ENCODE peak calls at places on chromosomes 6 and 20, in four cellular contexts. S is suprapubic skin, X is left lung, V is right lobe of liver. I is an unnamed sample. For H3K36me3, the result is how much of the 10 kb centered on the place peaks cover.

GRCh38 chr6:121183742-121184141 is 150.5 kb downstream of the TBC1D32 start:
- DNase-seq in S (no peak), X (no peak), V (no peak), I (no peak)

GRCh38 chr6:39224058-39224457 is 5.2 kb downstream of the KCNK5 start:
- DNase-seq in S (no peak), X (no peak), V (no peak), I (no peak)

GRCh38 chr20:9514461-9515210 is at the start of gene LAMP5:
- DNase-seq in S (no peak), X (no peak), V (peak), I (peak)

GRCh38 chr6:139730340-139730974 is 356.0 kb upstream of the CITED2 start:
- DNase-seq in S (no peak), X (no peak), V (no peak), I (no peak)

GRCh38 chr6:168335341-168335740 is 15.8 kb upstream of the DACT2 start:
- DNase-seq in S (no peak), X (no peak), V (no peak), I (no peak)

GRCh38 chr6:52049252-52050050 is 38.0 kb downstream of the PKHD1 start:
- DNase-seq in S (no peak), X (no peak), V (no peak), I (no peak)

GRCh38 chr6:15176816-15177215 is 69.1 kb upstream of the JARID2 start:
- DNase-seq in S (no peak), X (no peak), V (no peak), I (no peak)

GRCh38 chr6:35305117-35305516 is 7.5 kb downstream of the DEF6 start:
- DNase-seq in S (no peak), X (no peak), V (no peak), I (no peak)

GRCh38 chr6:44540881-44541280 is 153.4 kb downstream of the CDC5L start:
- DNase-seq in S (no peak), X (peak), V (no peak), I (no peak)

GRCh38 chr20:37408202-37408929 is 62.4 kb downstream of the SRC start:
- DNase-seq in S (no peak), X (no peak), V (no peak), I (no peak)

GRCh38 chr20:51338692-51339440 is 203.7 kb downstream of the NFATC2 start:
- DNase-seq in S (no peak), X (no peak), V (no peak), I (peak)

GRCh38 chr6:10417681-10418104 is 2.8 kb upstream of the TFAP2A start:
- DNase-seq in S (no peak), X (no peak), V (no peak), I (no peak)

GRCh38 chr6:168648730-168649129 is 207.7 kb downstream of the SMOC2 start:
- DNase-seq in S (no peak), X (no peak), V (no peak), I (no peak)

GRCh38 chr6:16060039-16060438 is 68.8 kb upstream of the MYLIP start:
- DNase-seq in S (no peak), X (no peak), V (no peak), I (no peak)

GRCh38 chr6:140174509-140174908 is 800.1 kb upstream of the CITED2 start:
- DNase-seq in S (no peak), X (no peak), V (no peak), I (peak)

GRCh38 chr20:57392512-57393271 is 1.5 kb downstream of the RBM38 start:
- DNase-seq in S (no peak), X (peak), V (peak), I (no peak)

GRCh38 chr6:5172057-5172683 is 87.0 kb downstream of the PPP1R3G start:
- DNase-seq in S (no peak), X (no peak), V (no peak), I (no peak)

GRCh38 chr6:139765825-139766285 is 391.4 kb upstream of the CITED2 start:
- DNase-seq in S (no peak), X (no peak), V (no peak), I (peak)

GRCh38 chr6:169252805-169253189 is 849 bp downstream of the THBS2 start:
- DNase-seq in S (peak), X (no peak), V (no peak), I (peak)

GRCh38 chr6:107488875-107489635 is 862 bp upstream of the SOBP start:
- DNase-seq in S (no peak), X (peak), V (peak), I (peak)

GRCh38 chr6:37433657-37434271 is 743 bp downstream of the CMTR1 start:
- DNase-seq in S (no peak), X (peak), V (peak), I (peak)

DNA sequence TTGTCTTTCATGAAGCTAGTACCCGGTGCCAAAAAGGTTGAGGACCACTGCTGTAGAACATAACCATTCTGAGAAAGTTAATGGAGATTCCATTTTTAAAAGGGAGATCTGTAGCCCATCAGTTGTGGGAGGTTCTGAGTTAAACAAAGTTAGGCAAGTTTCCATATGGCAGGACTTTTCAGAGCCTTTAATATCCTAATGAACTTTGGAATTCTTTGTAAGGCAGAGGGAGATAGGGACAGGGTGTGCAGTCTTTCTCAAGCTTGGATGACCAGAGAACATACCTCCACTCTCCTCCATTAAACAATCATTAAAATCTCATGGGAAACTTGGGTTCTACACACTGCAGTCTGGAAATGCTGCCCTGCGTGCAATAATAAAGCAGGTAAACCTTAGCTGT is 14.8 kb downstream of the ADGRF4 start:
- DNase-seq in S (no peak), X (no peak), V (no peak), I (no peak)
- H3K36me3 ChIP-seq in S (under half), X (under half), V (under half), I (under half)

GRCh38 chr20:44054118-44054517 is 132.9 kb downstream of the JPH2 start:
- DNase-seq in S (peak), X (no peak), V (no peak), I (no peak)
- H3K36me3 ChIP-seq in S (under half), X (under half), V (under half), I (under half)

GRCh38 chr6:111011360-111012142 is 29.7 kb downstream of the RPF2 start:
- DNase-seq in S (no peak), X (no peak), V (no peak), I (no peak)
- H3K36me3 ChIP-seq in S (half or more), X (half or more), V (under half), I (half or more)

DNA sequence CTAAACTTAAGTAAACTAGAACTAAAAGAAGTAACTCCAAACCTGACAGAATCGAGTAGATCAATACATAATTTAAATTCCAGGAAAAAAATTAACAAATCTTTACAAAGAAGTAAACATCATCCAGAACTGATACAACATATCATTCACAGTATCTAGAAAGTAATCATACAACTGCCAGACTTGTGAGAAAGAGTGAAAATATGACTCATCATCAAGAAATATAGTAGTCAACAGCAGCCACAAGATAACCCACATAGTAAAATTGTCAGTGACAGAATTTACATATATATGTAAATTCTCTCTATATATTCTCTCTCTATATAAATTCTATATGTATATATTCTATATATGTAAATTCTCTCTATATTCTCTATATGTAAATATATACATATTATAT is 242.8 kb upstream of the RGS17 start:
- DNase-seq in S (no peak), X (no peak), V (no peak), I (no peak)
- H3K36me3 ChIP-seq in S (under half), X (under half), V (under half), I (under half)

DNA sequence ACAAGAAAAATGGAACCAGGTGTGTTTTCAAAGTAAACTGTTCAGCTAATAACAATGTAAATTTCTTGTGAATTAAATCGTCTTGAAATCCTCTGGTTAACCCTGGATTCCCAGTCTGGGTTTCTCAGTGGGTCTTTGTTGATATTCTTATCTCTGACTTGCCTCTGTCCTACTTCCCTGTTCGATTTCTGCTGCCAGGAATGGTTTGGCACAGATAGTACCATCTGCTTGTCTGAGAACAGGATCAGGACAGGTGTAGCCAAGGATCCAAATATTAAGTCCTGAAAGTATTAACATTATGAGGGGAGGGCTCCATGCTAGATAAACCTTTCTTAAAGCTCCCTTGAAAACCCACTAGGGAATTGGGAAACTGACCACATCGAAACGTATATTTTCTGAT is 30.1 kb downstream of the ARFGEF2 start:
- DNase-seq in S (no peak), X (no peak), V (no peak), I (no peak)
- H3K36me3 ChIP-seq in S (half or more), X (half or more), V (under half), I (half or more)

GRCh38 chr20:48785801-48786200 is 42.0 kb downstream of the PREX1 start:
- DNase-seq in S (no peak), X (no peak), V (no peak), I (no peak)

GRCh38 chr20:48782901-48783308 is 44.9 kb downstream of the PREX1 start:
- DNase-seq in S (no peak), X (no peak), V (no peak), I (no peak)

GRCh38 chr20:48783533-48784272 is 44.1 kb downstream of the PREX1 start:
- DNase-seq in S (no peak), X (no peak), V (no peak), I (peak)

GRCh38 chr20:48785256-48785655 is 42.5 kb downstream of the PREX1 start:
- DNase-seq in S (no peak), X (no peak), V (no peak), I (no peak)

DNA sequence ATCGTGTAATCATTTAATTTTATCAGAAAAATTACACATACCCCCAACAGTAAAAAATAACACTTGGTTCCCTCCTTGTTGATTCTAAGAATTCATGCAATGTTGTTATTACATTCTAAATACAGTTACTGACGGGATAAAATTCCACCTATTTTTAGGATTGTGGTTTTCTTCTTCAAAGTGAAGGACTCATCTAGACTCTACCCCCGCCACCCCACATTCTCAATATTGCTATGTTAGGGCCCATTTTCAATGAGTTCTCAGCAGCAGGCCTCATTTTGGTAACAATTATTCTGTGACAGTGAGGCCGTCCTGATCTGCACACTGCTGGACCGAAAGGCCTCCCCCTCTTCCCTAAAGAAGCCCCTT is 43.5 kb downstream of the PREX1 start:
- DNase-seq in S (no peak), X (no peak), V (no peak), I (no peak)
- H3K36me3 ChIP-seq in S (under half), X (under half), V (under half), I (under half)

GRCh38 chr6:81690073-81690472 is 62.4 kb downstream of the TENT5A start:
- DNase-seq in S (no peak), X (no peak), V (no peak), I (no peak)
- H3K36me3 ChIP-seq in S (under half), X (under half), V (under half), I (under half)

DNA sequence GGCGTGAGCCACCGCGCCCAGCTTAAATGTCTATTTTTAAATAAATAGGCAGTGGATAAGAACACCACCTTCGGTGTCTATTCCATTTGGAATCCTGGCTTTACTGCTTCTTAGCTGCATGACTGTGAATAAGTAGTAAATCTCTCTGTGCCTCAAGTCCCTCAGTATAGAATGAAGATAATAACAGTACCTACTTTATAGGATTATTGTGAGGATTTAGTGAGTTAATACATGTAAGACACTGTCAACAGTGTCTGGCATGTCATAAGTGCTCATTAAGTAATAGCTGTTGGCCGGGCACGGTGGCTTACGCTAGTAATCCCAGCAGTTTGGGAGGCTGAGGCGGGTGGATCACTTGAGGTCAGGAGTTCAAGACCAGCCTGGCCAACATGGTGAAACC is 10.1 kb downstream of the TPX2 start:
- DNase-seq in S (no peak), X (no peak), V (no peak), I (no peak)
- H3K36me3 ChIP-seq in S (under half), X (under half), V (under half), I (half or more)

DNA sequence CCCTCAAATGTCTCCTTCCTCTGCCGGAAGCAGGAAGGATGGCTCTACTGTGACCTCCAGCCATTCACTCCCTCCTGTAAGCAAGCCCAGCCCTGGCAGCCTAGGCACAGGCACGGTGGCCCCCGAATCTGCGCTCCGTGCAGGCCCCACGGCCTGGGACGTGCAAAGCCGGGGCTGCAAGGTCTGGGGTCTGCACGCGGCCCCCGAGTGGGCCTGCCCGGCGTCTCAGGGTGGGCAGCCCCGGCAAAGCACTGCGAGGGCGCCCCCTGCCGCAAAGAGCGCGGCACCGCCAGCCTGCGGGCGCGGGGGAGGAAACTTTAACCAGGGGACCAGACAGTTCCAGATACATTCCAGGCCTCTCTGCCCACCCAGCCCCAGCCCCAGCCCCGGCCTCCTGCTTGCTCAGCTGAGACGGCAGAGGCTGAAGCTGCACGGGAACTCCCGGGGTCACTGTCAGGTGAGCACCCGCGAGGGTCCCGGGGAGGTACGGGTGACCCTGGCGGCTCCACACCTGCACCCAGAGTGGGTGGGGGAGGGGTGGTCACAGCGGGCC is 98.8 kb downstream of the ASXL1 start:
- DNase-seq in S (no peak), X (no peak), V (no peak), I (peak)
- H3K36me3 ChIP-seq in S (under half), X (under half), V (under half), I (under half)

GRCh38 chr6:137297887-137298286 is 78.7 kb upstream of the IFNGR1 start:
- DNase-seq in S (no peak), X (no peak), V (peak), I (no peak)
- H3K36me3 ChIP-seq in S (under half), X (under half), V (under half), I (under half)